ENCODE peak calls at places on chromosome 13, in seven cellular contexts. C is fibroblast of villous mesenchyme; J is ACHN; Z is testis; G is kidney glomerular epithelial cell; H is stimulated activated naive CD4-positive, alpha-beta T cell; S is tibial nerve. V is an unnamed sample.

GRCh38 chr13:106063591-106064308 is 471.7 kb downstream of the EFNB2 start:
- DNase-seq in C (peak; percentile 31), J (peak; percentile 50), Z (no peak), G (peak; percentile 17), H (no peak), S (no peak), V (no peak)

GRCh38 chr13:111267205-111267604 is 53.2 kb upstream of the TEX29 start:
- DNase-seq in C (no peak), J (no peak), Z (no peak), G (no peak), H (no peak), S (no peak), V (no peak)

GRCh38 chr13:114154476-114154875 is 22.1 kb upstream of the RASA3 start:
- DNase-seq in C (no peak), J (no peak), Z (no peak), G (no peak), H (no peak), S (no peak), V (no peak)

GRCh38 chr13:110239280-110240120 is 67.5 kb downstream of the COL4A1 start:
- DNase-seq in C (no peak), J (no peak), Z (no peak), G (no peak), H (no peak), S (no peak), V (no peak)

GRCh38 chr13:83215627-83216026 is 666.6 kb downstream of the SLITRK1 start:
- DNase-seq in C (peak; percentile 18), J (no peak), Z (no peak), G (no peak), H (no peak), S (no peak), V (no peak)

GRCh38 chr13:79870123-79870522 is 389.2 kb downstream of the NDFIP2 start:
- DNase-seq in C (peak; percentile 6), J (no peak), Z (no peak), G (peak; percentile 38), H (no peak), S (no peak), V (peak; percentile 4)

GRCh38 chr13:41577437-41577836 is 120.1 kb downstream of the RGCC start:
- DNase-seq in C (peak; percentile 62), J (no peak), Z (no peak), G (no peak), H (no peak), S (peak; percentile 72), V (no peak)

GRCh38 chr13:51154029-51154555 is 43.0 kb upstream of the C13orf42 start:
- DNase-seq in C (peak; percentile 67), J (no peak), Z (no peak), G (no peak), H (no peak), S (no peak), V (no peak)

GRCh38 chr13:79913141-79913827 is 427.6 kb downstream of the SPRY2 start:
- DNase-seq in C (no peak), J (no peak), Z (no peak), G (no peak), H (no peak), S (no peak), V (no peak)

GRCh38 chr13:74136089-74136658 is 2.0 kb upstream of the KLF12 start:
- DNase-seq in C (peak; percentile 38), J (peak; percentile 30), Z (peak; percentile 25), G (peak; percentile 54), H (peak; percentile 57), S (peak; percentile 27), V (peak; percentile 26)

GRCh38 chr13:99151516-99151915 is 49.1 kb upstream of the UBAC2 start:
- DNase-seq in C (peak; percentile 52), J (peak; percentile 18), Z (no peak), G (peak; percentile 21), H (no peak), S (no peak), V (no peak)

GRCh38 chr13:97289514-97290298 is 67.6 kb downstream of the MBNL2 start:
- DNase-seq in C (no peak), J (no peak), Z (no peak), G (no peak), H (no peak), S (no peak), V (no peak)

GRCh38 chr13:113546571-113547247 is 37.8 kb upstream of the TFDP1 start:
- DNase-seq in C (peak; percentile 29), J (no peak), Z (peak; percentile 46), G (peak; percentile 48), H (no peak), S (peak; percentile 26), V (no peak)

GRCh38 chr13:110245421-110245899 is 61.5 kb downstream of the COL4A1 start:
- DNase-seq in C (peak; percentile 90), J (no peak), Z (no peak), G (no peak), H (no peak), S (no peak), V (no peak)

GRCh38 chr13:67015976-67016600 is 214.0 kb downstream of the PCDH9 start:
- DNase-seq in C (no peak), J (no peak), Z (no peak), G (no peak), H (no peak), S (no peak), V (no peak)

GRCh38 chr13:28744091-28744536 is 25.3 kb upstream of the SLC46A3 start:
- DNase-seq in C (peak; percentile 95), J (no peak), Z (no peak), G (no peak), H (no peak), S (peak; percentile 19), V (no peak)

GRCh38 chr13:105969761-105970160 is 565.7 kb downstream of the EFNB2 start:
- DNase-seq in C (peak; percentile 83), J (peak; percentile 92), Z (no peak), G (peak; percentile 98), H (no peak), S (no peak), V (no peak)

GRCh38 chr13:99426426-99426825 is 74.8 kb upstream of the TM9SF2 start:
- DNase-seq in C (no peak), J (no peak), Z (peak; percentile 7), G (no peak), H (no peak), S (no peak), V (no peak)

GRCh38 chr13:73399347-73400216 is 340.8 kb downstream of the KLF5 start:
- DNase-seq in C (no peak), J (no peak), Z (no peak), G (no peak), H (no peak), S (no peak), V (peak; percentile 24)

GRCh38 chr13:42420304-42420703 is 148.4 kb downstream of the AKAP11 start:
- DNase-seq in C (no peak), J (no peak), Z (no peak), G (no peak), H (no peak), S (no peak), V (no peak)

GRCh38 chr13:34513526-34513925 is 428.5 kb upstream of the NBEA start:
- DNase-seq in C (no peak), J (no peak), Z (no peak), G (no peak), H (no peak), S (no peak), V (no peak)

GRCh38 chr13:112693831-112694497 is 4.1 kb downstream of the ATP11A start:
- DNase-seq in C (peak; percentile 47), J (peak; percentile 38), Z (peak; percentile 53), G (peak; percentile 49), H (no peak), S (peak; percentile 34), V (no peak)

GRCh38 chr13:28239374-28239773 is 101.0 kb downstream of the PAN3 start:
- DNase-seq in C (peak; percentile 76), J (no peak), Z (no peak), G (no peak), H (no peak), S (no peak), V (no peak)

GRCh38 chr13:27574661-27575060 is 45.7 kb downstream of the LNX2 start:
- DNase-seq in C (peak; percentile 48), J (no peak), Z (no peak), G (no peak), H (no peak), S (no peak), V (no peak)

GRCh38 chr13:99978781-99979452 is 2.7 kb upstream of the ZIC2 start:
- DNase-seq in C (no peak), J (no peak), Z (no peak), G (no peak), H (no peak), S (no peak), V (no peak)

GRCh38 chr13:38582133-38582532 is 104.7 kb upstream of the FREM2 start:
- DNase-seq in C (peak; percentile 46), J (peak; percentile 60), Z (peak; percentile 24), G (peak; percentile 44), H (no peak), S (peak; percentile 56), V (peak; percentile 58)

GRCh38 chr13:23811366-23812027 is 77.7 kb downstream of the MIPEP start:
- DNase-seq in C (no peak), J (no peak), Z (no peak), G (no peak), H (no peak), S (no peak), V (no peak)

GRCh38 chr13:98787986-98788385 is 35.5 kb upstream of the SLC15A1 start:
- DNase-seq in C (no peak), J (no peak), Z (no peak), G (no peak), H (no peak), S (no peak), V (no peak)

GRCh38 chr13:75222031-75222430 is 259.9 kb downstream of the TBC1D4 start:
- DNase-seq in C (peak; percentile 9), J (no peak), Z (no peak), G (no peak), H (no peak), S (peak; percentile 16), V (no peak)

GRCh38 chr13:89966524-89966923 is 1381.0 kb upstream of the MIR17HG start:
- DNase-seq in C (no peak), J (no peak), Z (no peak), G (no peak), H (no peak), S (no peak), V (no peak)

GRCh38 chr13:38680912-38681311 is 6.0 kb upstream of the FREM2 start:
- DNase-seq in C (no peak), J (no peak), Z (no peak), G (no peak), H (no peak), S (no peak), V (no peak)

GRCh38 chr13:73677041-73677589 is 457.1 kb downstream of the KLF12 start:
- DNase-seq in C (no peak), J (no peak), Z (no peak), G (no peak), H (no peak), S (no peak), V (no peak)

GRCh38 chr13:56902276-56902675 is 238.4 kb upstream of the PRR20A start:
- DNase-seq in C (no peak), J (no peak), Z (no peak), G (no peak), H (no peak), S (no peak), V (no peak)

GRCh38 chr13:78762825-78763224 is 103.9 kb upstream of the OBI1 start:
- DNase-seq in C (no peak), J (no peak), Z (no peak), G (no peak), H (no peak), S (no peak), V (no peak)

GRCh38 chr13:110644892-110645521 is 29.7 kb downstream of the NAXD start:
- DNase-seq in C (peak; percentile 66), J (no peak), Z (peak; percentile 74), G (peak; percentile 24), H (peak; percentile 58), S (no peak), V (no peak)

GRCh38 chr13:48235100-48235813 is 2.3 kb downstream of the ITM2B start:
- DNase-seq in C (peak; percentile 46), J (peak; percentile 40), Z (peak; percentile 62), G (peak; percentile 48), H (no peak), S (no peak), V (no peak)

GRCh38 chr13:40190656-40191100 is 475.8 kb downstream of the FOXO1 start:
- DNase-seq in C (peak; percentile 85), J (peak; percentile 32), Z (peak; percentile 45), G (peak; percentile 61), H (peak; percentile 79), S (peak; percentile 31), V (no peak)

GRCh38 chr13:112444001-112444311 is 67.8 kb downstream of the SPACA7 start:
- DNase-seq in C (peak; percentile 33), J (peak; percentile 54), Z (peak; percentile 77), G (peak; percentile 24), H (no peak), S (peak; percentile 55), V (peak; percentile 76)

V was measured in NCI-H1105 treated with DMSO at 0.1 percent for 48 hours.